ENCODE peak calls at places on chromosome 16, in five cellular contexts. Y is psoas muscle, Q is AG10803, H is A549, S is astrocyte of the spinal cord. F is an unnamed sample.

GRCh38 chr16:19003935-19004334 is 20.2 kb downstream of the TMC7 start:
- DNase-seq in Y (no peak), S (no peak), Q (no peak), H (no peak), F (no peak)

GRCh38 chr16:14371778-14372431 is 258.2 kb downstream of the PARN start:
- DNase-seq in H (no peak), Q (no peak), S (no peak), Y (no peak), F (no peak)

GRCh38 chr16:57863434-57864160 is 61.3 kb upstream of the KIFC3 start:
- DNase-seq in S (peak; percentile 83), Y (peak; percentile 43), Q (peak; percentile 81), H (peak; percentile 65), F (peak; percentile 51)

GRCh38 chr16:70271696-70272095 is 17.6 kb downstream of the AARS1 start:
- DNase-seq in H (no peak), Y (no peak), S (no peak), Q (no peak), F (no peak)

GRCh38 chr16:89801800-89802199 is 14.6 kb downstream of the FANCA start:
- DNase-seq in Y (no peak), S (no peak), Q (peak; percentile 29), H (no peak), F (peak; percentile 24)

GRCh38 chr16:24988593-24989338 is 26.4 kb downstream of the ARHGAP17 start:
- DNase-seq in S (peak; percentile 74), Q (peak; percentile 71), H (peak; percentile 30), Y (no peak), F (no peak)

GRCh38 chr16:23729503-23730424 is 16.7 kb upstream of the ERN2 start:
- DNase-seq in H (no peak), Y (no peak), Q (peak; percentile 36), S (peak; percentile 17), F (no peak)

GRCh38 chr16:50585331-50585776 is 37.2 kb downstream of the NKD1 start:
- DNase-seq in H (no peak), Y (peak; percentile 78), Q (peak; percentile 74), S (no peak), F (no peak)

GRCh38 chr16:65227041-65227835 is 105.4 kb upstream of the CDH11 start:
- DNase-seq in H (no peak), Y (no peak), Q (no peak), S (no peak), F (no peak)

GRCh38 chr16:49158029-49158642 is 123.5 kb downstream of the CBLN1 start:
- DNase-seq in H (peak; percentile 2), S (peak; percentile 3), Q (no peak), Y (no peak), F (peak; percentile 16)

GRCh38 chr16:85582177-85582888 is 30.8 kb upstream of the GSE1 start:
- DNase-seq in H (no peak), Y (no peak), Q (peak; percentile 53), S (no peak), F (no peak)

GRCh38 chr16:54055864-54056263 is 230.7 kb downstream of the IRX3 start:
- DNase-seq in Y (no peak), S (no peak), Q (no peak), H (no peak), F (no peak)

GRCh38 chr16:54169112-54169511 is 117.5 kb downstream of the IRX3 start:
- DNase-seq in H (no peak), Q (no peak), Y (no peak), S (no peak), F (no peak)

GRCh38 chr16:71540-72341 is 690 bp downstream of the RHBDF1 start:
- DNase-seq in S (peak; percentile 63), Y (peak; percentile 81), Q (peak; percentile 77), H (peak; percentile 87), F (no peak)

GRCh38 chr16:12122202-12122601 is 145.7 kb downstream of the SNX29 start:
- DNase-seq in Q (no peak), S (no peak), Y (no peak), H (no peak), F (no peak)

DNA sequence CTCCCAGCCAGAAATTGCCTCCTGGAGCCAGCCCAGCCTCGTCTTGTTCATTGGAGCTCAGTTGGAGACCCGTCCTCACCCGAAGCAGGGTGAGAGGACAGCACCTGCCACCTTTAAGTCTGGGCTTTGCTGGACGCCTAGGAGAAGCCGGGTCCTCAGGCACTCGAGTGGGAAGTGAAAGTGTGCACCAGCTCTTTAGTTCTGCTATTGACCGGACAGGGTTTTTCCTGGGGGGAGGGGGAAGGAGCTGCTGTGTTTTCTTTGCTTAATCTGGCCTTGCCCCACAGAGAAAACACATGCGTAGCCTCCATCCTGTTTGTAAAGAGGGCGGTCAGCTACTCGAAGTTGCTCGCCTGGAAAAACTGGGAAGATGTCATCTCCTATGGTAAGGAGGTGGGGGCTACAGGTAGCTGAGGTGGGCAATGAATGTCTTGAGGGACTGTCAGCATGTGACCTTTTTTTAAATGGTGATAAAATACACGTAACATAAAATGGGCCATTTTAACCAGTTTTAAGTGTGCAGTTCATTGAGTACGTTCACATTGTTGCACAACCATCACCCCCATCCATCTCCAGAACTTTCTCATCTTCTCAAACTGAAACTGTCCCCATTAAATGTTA is 34.4 kb downstream of the CMIP start:
- DNase-seq in H (no peak), Y (no peak), Q (no peak), S (no peak), F (no peak)
- H3K4me3 ChIP-seq in H (no peak overlapping the region), Y (no peak overlapping the region), Q (no peak overlapping the region), S (no peak overlapping the region), F (no peak overlapping the region)

GRCh38 chr16:77437859-77438258 is 3.0 kb upstream of the ADAMTS18 start:
- DNase-seq in S (peak; percentile 39), H (no peak), Y (no peak), Q (peak; percentile 23), F (no peak)
- TF ChIP-seq CTCF in S (peak; percentile 46), H (peak; percentile 23), Y (peak; percentile 23), Q (peak; percentile 61), F (no peak)

GRCh38 chr16:4465977-4466779 is 8.2 kb downstream of the NMRAL1 start:
- DNase-seq in H (no peak), Y (no peak), S (no peak), Q (no peak), F (no peak)
- H3K4me3 ChIP-seq in H (no peak overlapping the region), Y (no peak overlapping the region), S (no peak overlapping the region), Q (no peak overlapping the region), F (no peak overlapping the region)

GRCh38 chr16:27819356-27819755 is 244.2 kb downstream of the GSG1L start:
- DNase-seq in Y (no peak), Q (no peak), S (no peak), H (no peak), F (no peak)
- TF ChIP-seq CTCF in Y (no peak), Q (no peak), S (no peak), H (no peak), F (no peak)

DNA sequence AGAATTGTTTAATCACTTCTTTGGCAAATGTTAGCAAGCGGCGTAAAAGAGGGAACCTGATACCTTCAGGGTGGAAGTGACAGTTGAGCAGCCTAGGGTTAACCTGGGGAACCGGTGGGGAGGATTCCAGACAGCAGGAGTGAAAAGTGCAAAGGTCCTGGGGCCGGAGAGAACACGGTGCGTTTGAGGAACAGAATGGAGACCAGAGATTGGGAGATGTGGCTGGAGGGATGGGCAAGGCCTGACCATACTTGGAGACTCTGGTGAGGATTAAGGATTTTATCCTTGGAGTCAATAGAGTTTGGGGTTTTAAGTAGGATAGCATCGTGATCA is 2.3 kb upstream of the ZNF500 start:
- DNase-seq in Q (no peak), H (no peak), S (no peak), Y (no peak), F (no peak)
- H3K4me3 ChIP-seq in Q (no peak overlapping the region), H (peak overlapping the region; percentile 81), S (no peak overlapping the region), Y (peak overlapping the region; percentile 77), F (peak overlapping the region; percentile 46)

DNA sequence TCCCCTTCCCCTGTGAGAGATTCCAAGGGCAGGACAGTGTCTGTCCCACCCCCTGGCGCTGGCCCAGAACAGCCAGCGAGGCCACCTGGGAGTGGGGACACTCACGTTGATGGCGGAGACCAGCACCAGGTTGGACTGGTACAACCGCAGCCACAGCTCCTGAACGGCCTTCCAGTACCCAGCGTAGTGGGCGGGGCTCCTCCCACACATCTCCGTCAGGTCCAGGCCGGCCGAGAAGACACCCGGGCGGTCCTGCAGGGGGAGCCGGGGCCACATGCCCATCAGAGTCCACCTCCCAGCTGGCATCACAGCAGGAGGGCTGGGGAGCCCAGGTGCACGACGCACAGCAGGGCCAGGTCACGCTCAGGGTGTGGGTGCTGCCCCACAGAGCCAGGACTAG is 7.1 kb downstream of the ECI1 start:
- DNase-seq in H (no peak), Y (no peak), S (no peak), Q (no peak), F (no peak)
- TF ChIP-seq CTCF in H (no peak), Y (no peak), S (no peak), Q (no peak), F (no peak)

F was measured in HFF-Myc.